ENCODE peak calls at places on chromosomes 4 and X, in ten cellular contexts. W is fibroblast of lung, O is GM23248, R is brain microvascular endothelial cell, F is adrenal gland, H is tibial nerve, B is mammary epithelial cell, D is left lung, N is neural progenitor cell, E is iPS DF 6.9. Q is an unnamed sample.

GRCh38 chrX:17778984-17779383 is 41.7 kb downstream of the SCML1 start:
- DNase-seq in W (no peak), O (no peak), R (no peak), F (no peak), H (no peak), B (no peak), D (no peak), N (no peak), E (no peak), Q (no peak)

GRCh38 chr4:3785292-3785565 is 19.0 kb downstream of the ADRA2C start:
- DNase-seq in W (no peak), O (no peak), R (no peak), F (no peak), H (no peak), B (no peak), D (no peak), N (no peak), E (no peak), Q (no peak)

GRCh38 chrX:10929747-10930146 is 181.4 kb upstream of the HCCS start:
- DNase-seq in W (no peak), O (no peak), R (no peak), F (no peak), H (no peak), B (no peak), D (no peak), N (no peak), E (no peak), Q (no peak)

GRCh38 chrX:69093960-69094935 is 71.0 kb downstream of the PJA1 start:
- DNase-seq in W (peak; percentile 71), O (peak; percentile 67), R (peak; percentile 44), F (peak; percentile 33), H (peak; percentile 56), B (peak; percentile 26), D (no peak), N (peak; percentile 82), E (peak; percentile 20), Q (peak; percentile 36)

GRCh38 chr4:152990471-152991131 is 54.5 kb downstream of the FHDC1 start:
- DNase-seq in W (no peak), O (no peak), R (no peak), F (no peak), H (no peak), B (no peak), D (no peak), N (no peak), E (no peak), Q (peak; percentile 63)

GRCh38 chr4:178316211-178316610 is 874.0 kb upstream of the AGA start:
- DNase-seq in W (no peak), O (no peak), R (no peak), F (no peak), H (no peak), B (no peak), D (no peak), N (no peak), E (no peak), Q (no peak)

GRCh38 chr4:24244663-24245519 is 339.5 kb downstream of the DHX15 start:
- DNase-seq in W (peak; percentile 85), O (no peak), R (no peak), F (no peak), H (peak; percentile 23), B (no peak), D (no peak), N (peak; percentile 34), E (no peak), Q (no peak)

GRCh38 chr4:71254451-71255012 is 84.3 kb upstream of the SLC4A4 start:
- DNase-seq in W (peak; percentile 21), O (peak; percentile 31), R (no peak), F (no peak), H (no peak), B (no peak), D (no peak), N (no peak), E (no peak), Q (no peak)

GRCh38 chr4:56757821-56758400 is 63.6 kb downstream of the SPINK2 start:
- DNase-seq in W (peak; percentile 87), O (peak; percentile 97), R (peak; percentile 96), F (peak; percentile 48), H (peak; percentile 7), B (no peak), D (peak; percentile 76), N (peak; percentile 63), E (peak; percentile 43), Q (peak; percentile 83)

GRCh38 chr4:77181737-77182136 is 24.7 kb downstream of the CCNG2 start:
- DNase-seq in W (no peak), O (no peak), R (no peak), F (no peak), H (no peak), B (no peak), D (no peak), N (no peak), E (no peak), Q (no peak)

GRCh38 chrX:50447535-50447934 is 23.1 kb downstream of the DGKK start:
- DNase-seq in W (no peak), O (no peak), R (no peak), F (no peak), H (no peak), B (no peak), D (no peak), N (no peak), E (no peak), Q (no peak)

GRCh38 chrX:10722804-10723364 is 102.5 kb upstream of the MID1 start:
- DNase-seq in W (peak; percentile 79), O (peak; percentile 55), R (peak; percentile 60), F (peak; percentile 41), H (peak; percentile 79), B (peak; percentile 23), D (no peak), N (peak; percentile 54), E (peak; percentile 54), Q (peak; percentile 37)

GRCh38 chr4:45155081-45155777 is 428.9 kb upstream of the GNPDA2 start:
- DNase-seq in W (peak; percentile 58), O (peak; percentile 5), R (no peak), F (no peak), H (no peak), B (peak; percentile 75), D (no peak), N (peak; percentile 2), E (no peak), Q (peak; percentile 37)
- H3K27ac ChIP-seq in W (no peak overlapping the region), O (no peak overlapping the region), R (no peak overlapping the region), F (no peak overlapping the region), H (no peak overlapping the region), B (no peak overlapping the region), D (no peak overlapping the region), N (no peak overlapping the region), E (no peak overlapping the region), Q (no peak overlapping the region)

DNA sequence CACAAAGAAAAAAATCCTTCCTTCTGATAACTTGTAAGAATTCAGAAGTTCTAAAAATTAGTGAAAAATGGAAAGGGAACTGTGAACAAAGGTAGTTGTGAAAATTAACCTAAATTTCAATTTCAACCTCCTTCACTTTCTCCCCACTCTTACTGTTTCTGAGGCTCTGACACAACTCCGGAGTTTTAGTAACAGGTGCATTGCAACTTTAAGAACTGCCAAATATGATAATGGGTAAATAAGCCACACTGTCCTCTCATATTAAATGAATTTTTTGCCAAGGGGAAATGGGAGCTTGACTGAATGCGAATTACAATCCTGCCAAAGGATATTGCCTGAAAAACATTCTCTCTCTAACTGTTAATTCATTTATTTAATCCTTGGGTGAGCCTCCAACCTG is 1.2 kb downstream of the EGF start:
- DNase-seq in W (no peak), O (no peak), R (no peak), F (no peak), H (no peak), B (no peak), D (no peak), N (no peak), E (no peak), Q (no peak)
- H3K27ac ChIP-seq in W (no peak overlapping the region), O (no peak overlapping the region), R (no peak overlapping the region), F (no peak overlapping the region), H (no peak overlapping the region), B (no peak overlapping the region), D (no peak overlapping the region), N (no peak overlapping the region), E (no peak overlapping the region), Q (no peak overlapping the region)

DNA sequence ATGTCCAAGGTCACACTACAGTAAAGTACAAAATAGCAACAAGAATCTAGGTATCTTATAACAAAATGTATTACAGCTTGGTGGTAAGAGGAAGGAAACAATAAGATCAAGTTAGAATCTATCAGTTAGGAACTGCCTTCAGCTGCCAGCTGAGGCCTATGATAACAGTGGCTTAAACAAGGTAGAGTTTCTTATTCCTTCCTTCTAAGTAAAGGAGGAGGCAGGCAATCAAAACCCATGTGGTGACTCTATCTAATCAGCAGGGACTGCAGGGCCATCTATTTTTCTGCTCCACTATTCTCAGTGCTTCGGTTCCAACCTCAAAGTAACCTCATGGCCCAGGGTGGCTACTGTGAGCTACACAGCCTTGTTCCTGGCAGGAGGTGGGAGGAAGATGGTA is 10.9 kb downstream of the SH3D19 start:
- DNase-seq in W (no peak), O (no peak), R (no peak), F (no peak), H (no peak), B (no peak), D (no peak), N (no peak), E (no peak), Q (no peak)
- H3K27ac ChIP-seq in W (no peak overlapping the region), O (no peak overlapping the region), R (no peak overlapping the region), F (no peak overlapping the region), H (no peak overlapping the region), B (peak overlapping the region; percentile 27), D (peak overlapping the region; percentile 69), N (no peak overlapping the region), E (no peak overlapping the region), Q (peak overlapping the region; percentile 56)

GRCh38 chr4:98641393-98641792 is 17.0 kb downstream of the TSPAN5 start:
- DNase-seq in W (no peak), O (no peak), R (no peak), F (no peak), H (no peak), B (no peak), D (no peak), N (no peak), E (no peak), Q (no peak)

GRCh38 chr4:98639108-98639507 is 19.3 kb downstream of the TSPAN5 start:
- DNase-seq in W (no peak), O (no peak), R (no peak), F (no peak), H (no peak), B (no peak), D (no peak), N (no peak), E (no peak), Q (no peak)

GRCh38 chr4:98638661-98639060 is 19.8 kb downstream of the TSPAN5 start:
- DNase-seq in W (peak; percentile 55), O (peak; percentile 37), R (no peak), F (no peak), H (no peak), B (no peak), D (no peak), N (no peak), E (no peak), Q (no peak)

GRCh38 chr4:98641906-98642668 is 16.3 kb downstream of the TSPAN5 start:
- DNase-seq in W (no peak), O (no peak), R (no peak), F (no peak), H (no peak), B (no peak), D (no peak), N (no peak), E (no peak), Q (no peak)

DNA sequence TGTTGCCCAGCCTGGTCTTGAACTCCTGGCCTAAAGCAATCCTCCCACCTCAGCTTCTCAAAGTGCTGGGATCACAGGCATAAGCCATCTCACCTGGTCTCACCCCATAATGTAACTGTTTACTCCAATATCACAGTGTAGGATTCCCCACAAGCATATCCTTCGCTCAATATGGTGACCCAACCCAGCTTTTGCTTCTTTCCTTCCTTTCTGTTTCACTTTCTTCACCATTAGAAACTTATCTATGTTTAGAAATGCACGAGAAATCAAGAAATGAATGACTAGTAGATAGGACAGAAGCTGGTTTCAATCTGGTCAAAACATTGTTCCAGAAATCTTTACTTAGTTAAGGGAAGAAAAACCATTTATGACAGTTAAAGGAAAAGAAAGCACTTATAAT is 18.9 kb downstream of the TSPAN5 start:
- DNase-seq in W (no peak), O (peak; percentile 24), R (no peak), F (no peak), H (no peak), B (no peak), D (no peak), N (no peak), E (no peak), Q (no peak)
- H3K27ac ChIP-seq in W (no peak overlapping the region), O (peak overlapping the region; percentile 50), R (no peak overlapping the region), F (no peak overlapping the region), H (no peak overlapping the region), B (no peak overlapping the region), D (no peak overlapping the region), N (no peak overlapping the region), E (no peak overlapping the region), Q (no peak overlapping the region)